ENCODE peak calls at places on chromosomes 12 and 14, in four cellular contexts. H is activated naive CD8-positive, alpha-beta T cell treated with anti-CD3 and anti-CD28 coated beads for 36 hours; U is substantia nigra; Y is HT1080. J is an unnamed sample.

GRCh38 chr12:77115471-77115870 is 50.1 kb upstream of the E2F7 start:
- DNase-seq in H (no peak), U (no peak), Y (no peak), J (no peak)

GRCh38 chr12:56143870-56144269 is 8.5 kb upstream of the MYL6B start:
- DNase-seq in H (no peak), U (no peak), Y (no peak), J (no peak)

GRCh38 chr12:131204416-131205311 is 251.0 kb downstream of the ADGRD1 start:
- DNase-seq in H (no peak), U (no peak), Y (no peak), J (no peak)

GRCh38 chr12:5059358-5059757 is 15.7 kb downstream of the KCNA5 start:
- DNase-seq in H (no peak), U (no peak), Y (no peak), J (no peak)

GRCh38 chr12:79406993-79407392 is 283.8 kb downstream of the PAWR start:
- DNase-seq in H (no peak), U (no peak), Y (no peak), J (no peak)

GRCh38 chr14:33435911-33436310 is 497.2 kb downstream of the NPAS3 start:
- DNase-seq in H (no peak), U (no peak), Y (peak), J (no peak)

GRCh38 chr12:114450019-114450418 is 44.1 kb upstream of the TBX5 start:
- DNase-seq in H (no peak), U (no peak), Y (no peak), J (no peak)

GRCh38 chr12:91172051-91172450 is 10.6 kb downstream of the DCN start:
- DNase-seq in H (no peak), U (no peak), Y (no peak), J (no peak)

GRCh38 chr12:116615141-116615861 is 56.1 kb downstream of the MAP1LC3B2 start:
- DNase-seq in H (no peak), U (no peak), Y (no peak), J (peak)

GRCh38 chr14:54366726-54367707 is 29.8 kb upstream of the CDKN3 start:
- DNase-seq in H (peak), U (peak), Y (peak), J (no peak)

GRCh38 chr12:52942914-52943207 is 6.1 kb upstream of the KRT18 start:
- DNase-seq in H (no peak), U (no peak), Y (no peak), J (no peak)

GRCh38 chr12:22578328-22578727 is 34.0 kb upstream of the C2CD5 start:
- DNase-seq in H (no peak), U (no peak), Y (no peak), J (no peak)

GRCh38 chr12:113965951-113966797 is at the start of gene RBM19:
- DNase-seq in H (peak), U (peak), Y (peak), J (peak)

GRCh38 chr14:49919825-49920224 is 26.9 kb downstream of the ARF6 start:
- DNase-seq in H (no peak), U (no peak), Y (no peak), J (no peak)

GRCh38 chr12:112978163-112979081 is at the start of gene OAS2:
- DNase-seq in H (peak), U (peak), Y (peak), J (no peak)

GRCh38 chr14:79018846-79019245 is 848.7 kb downstream of the NRXN3 start:
- DNase-seq in H (no peak), U (no peak), Y (peak), J (no peak)

GRCh38 chr14:92040431-92041040 is 677 bp upstream of the TRIP11 start:
- DNase-seq in H (no peak), U (no peak), Y (peak), J (no peak)

GRCh38 chr12:39923364-39923763 is 182.5 kb downstream of the SLC2A13 start:
- DNase-seq in H (no peak), U (no peak), Y (no peak), J (no peak)

GRCh38 chr12:99453831-99454538 is 193.6 kb upstream of the GARIN6 start:
- DNase-seq in H (no peak), U (no peak), Y (no peak), J (no peak)

GRCh38 chr12:96880220-96880619 is 26.8 kb upstream of the NEDD1 start:
- DNase-seq in H (no peak), U (no peak), Y (no peak), J (no peak)

GRCh38 chr12:84858796-84859195 is 53.8 kb downstream of the SLC6A15 start:
- DNase-seq in H (no peak), U (no peak), Y (no peak), J (no peak)

GRCh38 chr14:53409974-53410373 is 256.9 kb upstream of the DDHD1 start:
- DNase-seq in H (no peak), U (no peak), Y (peak), J (no peak)